ENCODE peak calls at places on chromosomes 1 and 21, in nine cellular contexts. One of them, this sample, is unnamed.

GRCh38 chr1:202959276-202959620 is 1.1 kb upstream of the ADIPOR1 start:
- DNase-seq in cardiac muscle cell: no peak
- DNase-seq in AG04450: no peak
- DNase-seq in mesendoderm: no peak
- DNase-seq in foreskin fibroblast: peak
- DNase-seq in fibroblast of pulmonary artery: no peak
- DNase-seq in astrocyte of the cerebellum: no peak
- DNase-seq in CD8-positive, alpha-beta T cell: no peak
- DNase-seq in A549: peak
- DNase-seq in this sample: no peak

GRCh38 chr1:31985430-31985829 is 28.2 kb upstream of the KHDRBS1 start:
- DNase-seq in cardiac muscle cell: no peak
- DNase-seq in AG04450: no peak
- DNase-seq in mesendoderm: no peak
- DNase-seq in foreskin fibroblast: peak
- DNase-seq in fibroblast of pulmonary artery: peak
- DNase-seq in astrocyte of the cerebellum: no peak
- DNase-seq in CD8-positive, alpha-beta T cell: no peak
- DNase-seq in A549: no peak
- DNase-seq in this sample: no peak

GRCh38 chr1:87765686-87766085 is 437.0 kb downstream of the LMO4 start:
- DNase-seq in cardiac muscle cell: no peak
- DNase-seq in AG04450: no peak
- DNase-seq in mesendoderm: no peak
- DNase-seq in foreskin fibroblast: peak
- DNase-seq in fibroblast of pulmonary artery: peak
- DNase-seq in astrocyte of the cerebellum: no peak
- DNase-seq in CD8-positive, alpha-beta T cell: no peak
- DNase-seq in A549: peak
- DNase-seq in this sample: peak

GRCh38 chr1:108808438-108808837 is 48.5 kb downstream of the AKNAD1 start:
- DNase-seq in cardiac muscle cell: no peak
- DNase-seq in AG04450: no peak
- DNase-seq in mesendoderm: no peak
- DNase-seq in foreskin fibroblast: no peak
- DNase-seq in fibroblast of pulmonary artery: no peak
- DNase-seq in astrocyte of the cerebellum: no peak
- DNase-seq in CD8-positive, alpha-beta T cell: no peak
- DNase-seq in A549: no peak
- DNase-seq in this sample: no peak

GRCh38 chr1:83583351-83584014 is 415.4 kb downstream of the TTLL7 start:
- DNase-seq in cardiac muscle cell: no peak
- DNase-seq in AG04450: no peak
- DNase-seq in mesendoderm: peak
- DNase-seq in foreskin fibroblast: peak
- DNase-seq in fibroblast of pulmonary artery: no peak
- DNase-seq in astrocyte of the cerebellum: no peak
- DNase-seq in CD8-positive, alpha-beta T cell: no peak
- DNase-seq in A549: peak
- DNase-seq in this sample: no peak

GRCh38 chr1:17409391-17409811 is 30.1 kb downstream of the RCC2 start:
- DNase-seq in cardiac muscle cell: no peak
- DNase-seq in AG04450: no peak
- DNase-seq in mesendoderm: no peak
- DNase-seq in foreskin fibroblast: no peak
- DNase-seq in fibroblast of pulmonary artery: no peak
- DNase-seq in astrocyte of the cerebellum: no peak
- DNase-seq in CD8-positive, alpha-beta T cell: no peak
- DNase-seq in A549: no peak
- DNase-seq in this sample: no peak

GRCh38 chr1:16918371-16918770 is 3.4 kb upstream of the CROCC start:
- DNase-seq in cardiac muscle cell: no peak
- DNase-seq in AG04450: no peak
- DNase-seq in mesendoderm: no peak
- DNase-seq in foreskin fibroblast: no peak
- DNase-seq in fibroblast of pulmonary artery: no peak
- DNase-seq in astrocyte of the cerebellum: no peak
- DNase-seq in CD8-positive, alpha-beta T cell: no peak
- DNase-seq in A549: no peak
- DNase-seq in this sample: no peak

GRCh38 chr1:59477286-59477685 is 180.4 kb downstream of the FGGY start:
- DNase-seq in cardiac muscle cell: no peak
- DNase-seq in AG04450: no peak
- DNase-seq in mesendoderm: no peak
- DNase-seq in foreskin fibroblast: peak
- DNase-seq in fibroblast of pulmonary artery: no peak
- DNase-seq in astrocyte of the cerebellum: peak
- DNase-seq in CD8-positive, alpha-beta T cell: no peak
- DNase-seq in A549: no peak
- DNase-seq in this sample: peak

GRCh38 chr1:233638513-233638912 is 24.6 kb downstream of the KCNK1 start:
- DNase-seq in cardiac muscle cell: no peak
- DNase-seq in AG04450: no peak
- DNase-seq in mesendoderm: no peak
- DNase-seq in foreskin fibroblast: no peak
- DNase-seq in fibroblast of pulmonary artery: no peak
- DNase-seq in astrocyte of the cerebellum: no peak
- DNase-seq in CD8-positive, alpha-beta T cell: no peak
- DNase-seq in A549: no peak
- DNase-seq in this sample: no peak

GRCh38 chr1:247429526-247429925 is 13.6 kb downstream of the NLRP3 start:
- DNase-seq in cardiac muscle cell: no peak
- DNase-seq in AG04450: no peak
- DNase-seq in mesendoderm: no peak
- DNase-seq in foreskin fibroblast: no peak
- DNase-seq in fibroblast of pulmonary artery: no peak
- DNase-seq in astrocyte of the cerebellum: no peak
- DNase-seq in CD8-positive, alpha-beta T cell: no peak
- DNase-seq in A549: no peak
- DNase-seq in this sample: no peak

GRCh38 chr1:176469450-176469985 is 6.5 kb downstream of the PAPPA2 start:
- DNase-seq in cardiac muscle cell: peak
- DNase-seq in AG04450: no peak
- DNase-seq in mesendoderm: peak
- DNase-seq in foreskin fibroblast: no peak
- DNase-seq in fibroblast of pulmonary artery: peak
- DNase-seq in astrocyte of the cerebellum: peak
- DNase-seq in CD8-positive, alpha-beta T cell: no peak
- DNase-seq in A549: no peak
- DNase-seq in this sample: peak

GRCh38 chr1:196409586-196409985 is 198.7 kb downstream of the KCNT2 start:
- DNase-seq in cardiac muscle cell: no peak
- DNase-seq in AG04450: no peak
- DNase-seq in mesendoderm: no peak
- DNase-seq in foreskin fibroblast: no peak
- DNase-seq in fibroblast of pulmonary artery: peak
- DNase-seq in astrocyte of the cerebellum: no peak
- DNase-seq in CD8-positive, alpha-beta T cell: no peak
- DNase-seq in A549: no peak
- DNase-seq in this sample: no peak

GRCh38 chr1:79741720-79742421 is 735.3 kb upstream of the ADGRL4 start:
- DNase-seq in cardiac muscle cell: no peak
- DNase-seq in AG04450: no peak
- DNase-seq in mesendoderm: no peak
- DNase-seq in foreskin fibroblast: no peak
- DNase-seq in fibroblast of pulmonary artery: no peak
- DNase-seq in astrocyte of the cerebellum: no peak
- DNase-seq in CD8-positive, alpha-beta T cell: no peak
- DNase-seq in A549: no peak
- DNase-seq in this sample: no peak

GRCh38 chr1:200150721-200151120 is 123.2 kb downstream of the NR5A2 start:
- DNase-seq in cardiac muscle cell: no peak
- DNase-seq in AG04450: no peak
- DNase-seq in mesendoderm: peak
- DNase-seq in foreskin fibroblast: peak
- DNase-seq in fibroblast of pulmonary artery: peak
- DNase-seq in astrocyte of the cerebellum: peak
- DNase-seq in CD8-positive, alpha-beta T cell: no peak
- DNase-seq in A549: peak
- DNase-seq in this sample: peak

GRCh38 chr1:206935491-206936067 is 10.7 kb downstream of the PIGR start:
- DNase-seq in cardiac muscle cell: peak
- DNase-seq in AG04450: peak
- DNase-seq in mesendoderm: peak
- DNase-seq in foreskin fibroblast: peak
- DNase-seq in fibroblast of pulmonary artery: peak
- DNase-seq in astrocyte of the cerebellum: no peak
- DNase-seq in CD8-positive, alpha-beta T cell: peak
- DNase-seq in A549: peak
- DNase-seq in this sample: no peak

DNA sequence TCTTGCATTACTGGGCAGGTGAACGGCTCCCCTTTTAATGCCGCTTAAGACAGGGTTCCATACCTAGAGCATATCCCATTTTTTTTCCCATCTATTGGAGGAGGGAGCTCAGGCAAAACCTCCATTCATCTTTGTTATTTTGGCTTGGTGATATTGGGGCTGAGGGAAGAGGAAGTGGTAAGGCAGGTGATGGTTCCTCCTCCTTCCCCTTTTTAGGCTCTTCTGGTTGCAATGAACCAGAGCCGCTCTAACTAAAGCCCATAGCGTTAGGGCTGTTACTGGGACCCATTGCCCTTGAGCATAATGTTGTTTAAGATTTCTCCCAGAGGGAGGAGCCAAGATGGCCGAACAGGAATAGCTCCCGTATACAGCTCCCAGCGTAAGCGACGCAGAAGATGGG is 21.1 kb downstream of the PYHIN1 start:
- DNase-seq in cardiac muscle cell: no peak
- DNase-seq in AG04450: no peak
- DNase-seq in mesendoderm: no peak
- DNase-seq in foreskin fibroblast: no peak
- DNase-seq in fibroblast of pulmonary artery: no peak
- DNase-seq in astrocyte of the cerebellum: no peak
- DNase-seq in CD8-positive, alpha-beta T cell: no peak
- DNase-seq in A549: no peak
- DNase-seq in this sample: no peak
- H3K4me3 ChIP-seq in cardiac muscle cell: no peak
- H3K4me3 ChIP-seq in AG04450: no peak
- H3K4me3 ChIP-seq in mesendoderm: no peak
- H3K4me3 ChIP-seq in foreskin fibroblast: no peak
- H3K4me3 ChIP-seq in fibroblast of pulmonary artery: no peak
- H3K4me3 ChIP-seq in astrocyte of the cerebellum: no peak
- H3K4me3 ChIP-seq in CD8-positive, alpha-beta T cell: no peak
- H3K4me3 ChIP-seq in A549: no peak
- H3K4me3 ChIP-seq in this sample: no peak

GRCh38 chr1:154972517-154973343 is 1.8 kb upstream of the CKS1B start:
- DNase-seq in cardiac muscle cell: peak
- DNase-seq in AG04450: peak
- DNase-seq in mesendoderm: peak
- DNase-seq in foreskin fibroblast: peak
- DNase-seq in fibroblast of pulmonary artery: peak
- DNase-seq in astrocyte of the cerebellum: peak
- DNase-seq in CD8-positive, alpha-beta T cell: no peak
- DNase-seq in A549: peak
- DNase-seq in this sample: peak

GRCh38 chr1:154970631-154971340 is at the start of gene SHC1:
- DNase-seq in cardiac muscle cell: peak
- DNase-seq in AG04450: peak
- DNase-seq in mesendoderm: peak
- DNase-seq in foreskin fibroblast: peak
- DNase-seq in fibroblast of pulmonary artery: peak
- DNase-seq in astrocyte of the cerebellum: peak
- DNase-seq in CD8-positive, alpha-beta T cell: no peak
- DNase-seq in A549: peak
- DNase-seq in this sample: peak

GRCh38 chr1:154971341-154971998 is 923 bp upstream of the SHC1 start:
- DNase-seq in cardiac muscle cell: no peak
- DNase-seq in AG04450: no peak
- DNase-seq in mesendoderm: peak
- DNase-seq in foreskin fibroblast: no peak
- DNase-seq in fibroblast of pulmonary artery: peak
- DNase-seq in astrocyte of the cerebellum: no peak
- DNase-seq in CD8-positive, alpha-beta T cell: no peak
- DNase-seq in A549: peak
- DNase-seq in this sample: no peak

GRCh38 chr1:154973344-154974085 is 966 bp upstream of the CKS1B start:
- DNase-seq in cardiac muscle cell: peak
- DNase-seq in AG04450: peak
- DNase-seq in mesendoderm: peak
- DNase-seq in foreskin fibroblast: peak
- DNase-seq in fibroblast of pulmonary artery: peak
- DNase-seq in astrocyte of the cerebellum: peak
- DNase-seq in CD8-positive, alpha-beta T cell: peak
- DNase-seq in A549: peak
- DNase-seq in this sample: peak

DNA sequence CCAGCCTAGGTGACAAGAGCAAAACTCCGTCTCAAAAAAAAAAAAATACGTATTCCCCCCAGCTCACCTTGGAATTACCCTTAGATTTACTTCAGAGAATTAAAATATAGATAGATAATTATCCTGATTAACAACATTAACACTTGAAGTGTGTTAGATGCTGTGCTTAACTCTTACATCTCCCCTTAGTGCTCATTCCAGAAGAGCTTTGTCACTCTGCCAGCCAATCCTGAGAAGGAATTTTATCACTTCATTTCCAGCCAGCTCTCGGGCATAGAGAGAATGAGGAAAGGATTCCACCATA is 1.6 kb upstream of the SHC1 start:
- DNase-seq in cardiac muscle cell: no peak
- DNase-seq in AG04450: no peak
- DNase-seq in mesendoderm: no peak
- DNase-seq in foreskin fibroblast: no peak
- DNase-seq in fibroblast of pulmonary artery: no peak
- DNase-seq in astrocyte of the cerebellum: no peak
- DNase-seq in CD8-positive, alpha-beta T cell: no peak
- DNase-seq in A549: no peak
- DNase-seq in this sample: no peak
- H3K4me3 ChIP-seq in cardiac muscle cell: no peak
- H3K4me3 ChIP-seq in AG04450: peak
- H3K4me3 ChIP-seq in mesendoderm: no peak
- H3K4me3 ChIP-seq in foreskin fibroblast: peak
- H3K4me3 ChIP-seq in fibroblast of pulmonary artery: peak
- H3K4me3 ChIP-seq in astrocyte of the cerebellum: peak
- H3K4me3 ChIP-seq in CD8-positive, alpha-beta T cell: no peak
- H3K4me3 ChIP-seq in A549: peak
- H3K4me3 ChIP-seq in this sample: peak

GRCh38 chr1:41312991-41313645 is 48.1 kb upstream of the FOXO6 start:
- DNase-seq in cardiac muscle cell: no peak
- DNase-seq in AG04450: no peak
- DNase-seq in mesendoderm: no peak
- DNase-seq in foreskin fibroblast: no peak
- DNase-seq in fibroblast of pulmonary artery: peak
- DNase-seq in astrocyte of the cerebellum: no peak
- DNase-seq in CD8-positive, alpha-beta T cell: no peak
- DNase-seq in A549: no peak
- DNase-seq in this sample: no peak
- H3K4me3 ChIP-seq in cardiac muscle cell: no peak
- H3K4me3 ChIP-seq in AG04450: no peak
- H3K4me3 ChIP-seq in mesendoderm: no peak
- H3K4me3 ChIP-seq in foreskin fibroblast: no peak
- H3K4me3 ChIP-seq in fibroblast of pulmonary artery: no peak
- H3K4me3 ChIP-seq in astrocyte of the cerebellum: no peak
- H3K4me3 ChIP-seq in CD8-positive, alpha-beta T cell: no peak
- H3K4me3 ChIP-seq in A549: no peak
- H3K4me3 ChIP-seq in this sample: no peak

DNA sequence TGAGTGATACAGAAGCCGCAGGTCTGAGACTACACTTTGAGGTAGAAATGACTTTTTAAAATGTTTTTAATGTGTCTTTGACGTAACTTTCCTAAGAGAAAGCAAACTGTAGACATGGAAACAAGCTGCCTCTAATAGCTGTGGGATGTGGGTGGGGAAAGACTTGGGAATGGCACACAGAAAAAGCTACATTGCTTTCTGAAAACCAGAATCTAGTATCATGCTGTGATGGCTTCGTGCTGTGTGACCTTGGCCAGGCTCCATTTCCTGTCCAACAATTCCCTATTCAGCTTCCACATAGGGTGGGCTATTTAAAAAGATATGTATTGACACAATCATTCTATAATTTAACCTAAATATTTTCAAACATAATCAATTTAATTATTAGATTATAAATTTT is 909.1 kb downstream of the NCAM2 start:
- DNase-seq in cardiac muscle cell: no peak
- DNase-seq in AG04450: no peak
- DNase-seq in mesendoderm: no peak
- DNase-seq in foreskin fibroblast: no peak
- DNase-seq in fibroblast of pulmonary artery: no peak
- DNase-seq in astrocyte of the cerebellum: peak
- DNase-seq in CD8-positive, alpha-beta T cell: no peak
- DNase-seq in A549: no peak
- DNase-seq in this sample: no peak
- H3K4me3 ChIP-seq in cardiac muscle cell: no peak
- H3K4me3 ChIP-seq in AG04450: no peak
- H3K4me3 ChIP-seq in mesendoderm: no peak
- H3K4me3 ChIP-seq in foreskin fibroblast: no peak
- H3K4me3 ChIP-seq in fibroblast of pulmonary artery: no peak
- H3K4me3 ChIP-seq in astrocyte of the cerebellum: no peak
- H3K4me3 ChIP-seq in CD8-positive, alpha-beta T cell: no peak
- H3K4me3 ChIP-seq in A549: no peak
- H3K4me3 ChIP-seq in this sample: no peak

This sample was measured in skeletal muscle cell.